ENCODE peak calls at places on chromosome 10, in eight cellular contexts. H, U, J, C, V, Z, T and Q are unnamed samples.

GRCh38 chr10:93067443-93068365 is 6.0 kb upstream of the CYP26A1 start:
- DNase-seq in H (no peak), U (no peak), J (no peak), C (peak), V (no peak), Z (no peak), T (no peak), Q (no peak)

GRCh38 chr10:37495415-37495814 is 362.0 kb downstream of the ZNF248 start:
- DNase-seq in H (no peak), U (no peak), J (no peak), C (no peak), V (no peak), Z (peak), T (no peak), Q (no peak)

GRCh38 chr10:16828114-16828568 is 10.9 kb upstream of the RSU1 start:
- DNase-seq in H (peak), U (no peak), J (peak), C (peak), V (peak), Z (peak), T (peak), Q (peak)

GRCh38 chr10:119119400-119119799 is 15.5 kb downstream of the DENND10 start:
- DNase-seq in H (no peak), U (no peak), J (no peak), C (no peak), V (no peak), Z (no peak), T (no peak), Q (no peak)

GRCh38 chr10:103636492-103636891 is 143.0 kb downstream of the NEURL1 start:
- DNase-seq in H (no peak), U (no peak), J (no peak), C (peak), V (no peak), Z (no peak), T (no peak), Q (no peak)

GRCh38 chr10:84290235-84290634 is 38.2 kb upstream of the CCSER2 start:
- DNase-seq in H (no peak), U (no peak), J (no peak), C (no peak), V (no peak), Z (no peak), T (no peak), Q (no peak)

GRCh38 chr10:114544045-114544659 is 113.9 kb downstream of the ABLIM1 start:
- DNase-seq in H (no peak), U (no peak), J (no peak), C (no peak), V (no peak), Z (peak), T (peak), Q (no peak)

GRCh38 chr10:7417103-7417623 is 6.3 kb upstream of the SFMBT2 start:
- DNase-seq in H (no peak), U (no peak), J (no peak), C (no peak), V (peak), Z (peak), T (no peak), Q (no peak)

GRCh38 chr10:121681982-121682687 is 83.9 kb upstream of the FGFR2 start:
- DNase-seq in H (no peak), U (no peak), J (no peak), C (no peak), V (no peak), Z (no peak), T (no peak), Q (no peak)

GRCh38 chr10:69285699-69286098 is 7.4 kb downstream of the HK1 start:
- DNase-seq in H (no peak), U (no peak), J (no peak), C (no peak), V (no peak), Z (no peak), T (no peak), Q (no peak)

GRCh38 chr10:120392671-120393079 is 64.4 kb upstream of the PLPP4 start:
- DNase-seq in H (no peak), U (no peak), J (peak), C (no peak), V (no peak), Z (no peak), T (no peak), Q (no peak)

GRCh38 chr10:16905304-16905703 is 88.1 kb upstream of the RSU1 start:
- DNase-seq in H (no peak), U (no peak), J (no peak), C (no peak), V (no peak), Z (no peak), T (no peak), Q (no peak)

GRCh38 chr10:101489355-101489754 is 98.7 kb downstream of the POLL start:
- DNase-seq in H (no peak), U (no peak), J (no peak), C (no peak), V (peak), Z (peak), T (no peak), Q (no peak)

GRCh38 chr10:58701398-58702135 is 188.9 kb downstream of the BICC1 start:
- DNase-seq in H (no peak), U (no peak), J (no peak), C (no peak), V (peak), Z (peak), T (no peak), Q (no peak)

GRCh38 chr10:100477970-100478369 is 15.2 kb downstream of the WNT8B start:
- DNase-seq in H (no peak), U (no peak), J (no peak), C (no peak), V (no peak), Z (no peak), T (no peak), Q (no peak)

GRCh38 chr10:31320598-31321211 is 1.7 kb downstream of the ZEB1 start:
- DNase-seq in H (peak), U (no peak), J (peak), C (peak), V (peak), Z (peak), T (no peak), Q (peak)

GRCh38 chr10:98349508-98349922 is 65.5 kb downstream of the PYROXD2 start:
- DNase-seq in H (no peak), U (no peak), J (no peak), C (no peak), V (peak), Z (peak), T (no peak), Q (no peak)

GRCh38 chr10:103549349-103549685 is 55.8 kb downstream of the NEURL1 start:
- DNase-seq in H (no peak), U (no peak), J (no peak), C (peak), V (no peak), Z (no peak), T (no peak), Q (no peak)

GRCh38 chr10:6142644-6143043 is 53.8 kb downstream of the RBM17 start:
- DNase-seq in H (no peak), U (no peak), J (no peak), C (no peak), V (no peak), Z (no peak), T (no peak), Q (no peak)

GRCh38 chr10:101656915-101657314 is 38.1 kb downstream of the FBXW4 start:
- DNase-seq in H (no peak), U (no peak), J (no peak), C (no peak), V (no peak), Z (no peak), T (no peak), Q (no peak)

GRCh38 chr10:96252730-96253129 is 18.6 kb downstream of the BLNK start:
- DNase-seq in H (no peak), U (no peak), J (no peak), C (no peak), V (no peak), Z (no peak), T (no peak), Q (no peak)

GRCh38 chr10:122647383-122647968 is 52.2 kb downstream of the C10orf120 start:
- DNase-seq in H (no peak), U (no peak), J (no peak), C (no peak), V (no peak), Z (no peak), T (no peak), Q (no peak)

GRCh38 chr10:77771851-77772250 is 134.2 kb upstream of the KCNMA1 start:
- DNase-seq in H (no peak), U (no peak), J (no peak), C (peak), V (no peak), Z (no peak), T (no peak), Q (no peak)